ENCODE peak calls at places on chromosome 7, in four cellular contexts. One of them, this sample, is unnamed.

GRCh38 chr7:75880242-75880641 is 1.4 kb downstream of the RHBDD2 start:
- DNase-seq in AG04450: no peak
- DNase-seq in stimulated activated CD4-positive, alpha-beta T cell treated with anti-CD3 and anti-CD28 coated beads, Interleukin-2, amount 100 ng/mL, for 24 hours: no peak
- DNase-seq in nucleus accumbens: no peak
- DNase-seq in this sample: no peak

GRCh38 chr7:96720843-96721242 is 11.2 kb upstream of the SEM1 start:
- DNase-seq in AG04450: no peak
- DNase-seq in stimulated activated CD4-positive, alpha-beta T cell treated with anti-CD3 and anti-CD28 coated beads, Interleukin-2, amount 100 ng/mL, for 24 hours: no peak
- DNase-seq in nucleus accumbens: no peak
- DNase-seq in this sample: no peak

GRCh38 chr7:128454808-128455555 is 696 bp upstream of the HILPDA start:
- DNase-seq in AG04450: no peak
- DNase-seq in stimulated activated CD4-positive, alpha-beta T cell treated with anti-CD3 and anti-CD28 coated beads, Interleukin-2, amount 100 ng/mL, for 24 hours: no peak
- DNase-seq in nucleus accumbens: peak
- DNase-seq in this sample: no peak

GRCh38 chr7:80724249-80724871 is 85.9 kb downstream of the CD36 start:
- DNase-seq in AG04450: peak
- DNase-seq in stimulated activated CD4-positive, alpha-beta T cell treated with anti-CD3 and anti-CD28 coated beads, Interleukin-2, amount 100 ng/mL, for 24 hours: no peak
- DNase-seq in nucleus accumbens: no peak
- DNase-seq in this sample: no peak

GRCh38 chr7:46152671-46153070 is 231.6 kb upstream of the IGFBP3 start:
- DNase-seq in AG04450: no peak
- DNase-seq in stimulated activated CD4-positive, alpha-beta T cell treated with anti-CD3 and anti-CD28 coated beads, Interleukin-2, amount 100 ng/mL, for 24 hours: no peak
- DNase-seq in nucleus accumbens: no peak
- DNase-seq in this sample: no peak

GRCh38 chr7:7416031-7416968 is 119.4 kb downstream of the COL28A1 start:
- DNase-seq in AG04450: no peak
- DNase-seq in stimulated activated CD4-positive, alpha-beta T cell treated with anti-CD3 and anti-CD28 coated beads, Interleukin-2, amount 100 ng/mL, for 24 hours: no peak
- DNase-seq in nucleus accumbens: no peak
- DNase-seq in this sample: peak

GRCh38 chr7:13433946-13434345 is 555.5 kb downstream of the ETV1 start:
- DNase-seq in AG04450: no peak
- DNase-seq in stimulated activated CD4-positive, alpha-beta T cell treated with anti-CD3 and anti-CD28 coated beads, Interleukin-2, amount 100 ng/mL, for 24 hours: no peak
- DNase-seq in nucleus accumbens: no peak
- DNase-seq in this sample: no peak

GRCh38 chr7:76505168-76506080 is 4.9 kb upstream of the UPK3B start:
- DNase-seq in AG04450: no peak
- DNase-seq in stimulated activated CD4-positive, alpha-beta T cell treated with anti-CD3 and anti-CD28 coated beads, Interleukin-2, amount 100 ng/mL, for 24 hours: no peak
- DNase-seq in nucleus accumbens: no peak
- DNase-seq in this sample: no peak

GRCh38 chr7:100008525-100008924 is 6.9 kb upstream of the ZKSCAN1 start:
- DNase-seq in AG04450: no peak
- DNase-seq in stimulated activated CD4-positive, alpha-beta T cell treated with anti-CD3 and anti-CD28 coated beads, Interleukin-2, amount 100 ng/mL, for 24 hours: no peak
- DNase-seq in nucleus accumbens: no peak
- DNase-seq in this sample: no peak

GRCh38 chr7:23893942-23894890 is 184.2 kb downstream of the STK31 start:
- DNase-seq in AG04450: no peak
- DNase-seq in stimulated activated CD4-positive, alpha-beta T cell treated with anti-CD3 and anti-CD28 coated beads, Interleukin-2, amount 100 ng/mL, for 24 hours: peak
- DNase-seq in nucleus accumbens: no peak
- DNase-seq in this sample: no peak

This sample was measured in pancreas.